ENCODE peak calls at places on chromosome 14, in ten cellular contexts. Q is stimulated activated CD4-positive, alpha-beta T cell treated with anti-CD3 and anti-CD28 coated beads, TNF-alpha, amount 100 ng/mL, for 48 hours; D is Daoy; A is cerebellum; Z is astrocyte of the spinal cord; J is ACHN; Y is left cardiac atrium; X is lung; H is non-pigmented ciliary epithelial cell; G is KG1. K is an unnamed sample.

GRCh38 chr14:54187439-54187838 is 209.4 kb upstream of the CDKN3 start:
- DNase-seq in D (no peak), Q (no peak), A (no peak), G (no peak), H (no peak), J (no peak), X (no peak), Y (no peak), Z (no peak), K (no peak)

GRCh38 chr14:20454359-20454644 is 310 bp downstream of the OSGEP start:
- DNase-seq in Q (peak; percentile 80), Y (no peak), X (no peak), H (no peak), J (peak; percentile 86), Z (no peak), D (no peak), A (no peak), G (peak; percentile 83), K (no peak)

GRCh38 chr14:93214598-93214997 is 7.5 kb downstream of the UBR7 start:
- DNase-seq in J (no peak), A (no peak), Q (no peak), G (no peak), X (no peak), H (no peak), D (no peak), Z (no peak), Y (no peak), K (no peak)

GRCh38 chr14:55749201-55749812 is 169.3 kb downstream of the KTN1 start:
- DNase-seq in D (no peak), H (no peak), X (no peak), J (no peak), G (no peak), Y (no peak), Q (no peak), A (no peak), Z (no peak), K (no peak)

GRCh38 chr14:95915326-95915725 is 38.7 kb downstream of the TUNAR start:
- DNase-seq in H (no peak), D (peak; percentile 30), G (no peak), X (no peak), A (no peak), Z (no peak), J (no peak), Y (no peak), Q (no peak), K (no peak)

GRCh38 chr14:65387628-65388027 is 24.9 kb upstream of the FUT8 start:
- DNase-seq in G (no peak), H (no peak), X (no peak), Z (no peak), J (no peak), A (no peak), D (no peak), Q (no peak), Y (no peak), K (no peak)

GRCh38 chr14:34029921-34030334 is 79.1 kb upstream of the EGLN3 start:
- DNase-seq in H (no peak), G (no peak), X (peak; percentile 33), Y (peak; percentile 31), J (no peak), Z (peak; percentile 13), A (no peak), Q (no peak), D (peak; percentile 28), K (peak; percentile 72)

GRCh38 chr14:60760648-60761364 is 26.2 kb downstream of the MNAT1 start:
- DNase-seq in D (no peak), X (no peak), Z (no peak), G (no peak), Q (no peak), A (no peak), H (no peak), Y (no peak), J (no peak), K (peak; percentile 6)

GRCh38 chr14:25622752-25623151 is 572.8 kb upstream of the STXBP6 start:
- DNase-seq in G (no peak), Y (no peak), Q (no peak), D (no peak), Z (no peak), H (no peak), X (no peak), A (no peak), J (no peak), K (peak; percentile 16)

GRCh38 chr14:36656769-36657408 is 4.8 kb upstream of the PAX9 start:
- DNase-seq in A (no peak), H (no peak), Y (no peak), Z (no peak), J (no peak), Q (no peak), D (peak; percentile 48), G (no peak), X (no peak), K (no peak)

GRCh38 chr14:74558655-74559054 is 53.4 kb downstream of the LTBP2 start:
- DNase-seq in G (no peak), D (no peak), Z (peak; percentile 32), X (no peak), Y (no peak), Q (no peak), J (no peak), H (no peak), A (no peak), K (no peak)

GRCh38 chr14:37088816-37089215 is 83.6 kb downstream of the SLC25A21 start:
- DNase-seq in A (no peak), Q (no peak), D (no peak), G (no peak), Z (no peak), H (no peak), J (no peak), Y (no peak), X (no peak), K (no peak)

GRCh38 chr14:59870277-59871165 is at the start of gene RTN1:
- DNase-seq in H (no peak), Y (peak; percentile 62), A (peak; percentile 81), D (peak; percentile 77), G (no peak), J (peak; percentile 29), X (peak; percentile 61), Q (no peak), Z (peak; percentile 49), K (peak; percentile 81)

GRCh38 chr14:20419404-20419803 is 6.1 kb upstream of the TEP1 start:
- DNase-seq in X (no peak), D (no peak), Q (no peak), J (no peak), G (no peak), Z (no peak), Y (no peak), A (no peak), H (no peak), K (no peak)

GRCh38 chr14:100636559-100636958 is 49.3 kb upstream of the BEGAIN start:
- DNase-seq in G (no peak), Z (no peak), Q (no peak), A (no peak), H (no peak), X (no peak), Y (no peak), J (no peak), D (no peak), K (no peak)

GRCh38 chr14:68683326-68683725 is 109.5 kb downstream of the ZFP36L1 start:
- DNase-seq in Y (no peak), G (no peak), H (no peak), Z (peak; percentile 80), J (peak; percentile 27), D (peak; percentile 67), A (no peak), X (no peak), Q (no peak), K (peak; percentile 72)

GRCh38 chr14:52923902-52924575 is 26.8 kb downstream of the FERMT2 start:
- DNase-seq in X (no peak), D (peak; percentile 25), H (no peak), J (peak; percentile 37), A (no peak), Y (no peak), Q (no peak), Z (no peak), G (no peak), K (no peak)

GRCh38 chr14:65423986-65424385 is 11.5 kb downstream of the FUT8 start:
- DNase-seq in A (no peak), G (no peak), H (no peak), Q (no peak), X (no peak), J (no peak), D (no peak), Y (no peak), Z (no peak), K (no peak)

GRCh38 chr14:60327447-60328331 is 78.7 kb downstream of the PPM1A start:
- DNase-seq in X (no peak), A (no peak), H (no peak), J (peak; percentile 10), G (no peak), D (peak; percentile 32), Q (peak; percentile 23), Z (no peak), Y (peak; percentile 31), K (peak; percentile 44)

GRCh38 chr14:99581371-99581770 is 22.6 kb downstream of the CCDC85C start:
- DNase-seq in J (no peak), Z (no peak), X (no peak), Y (no peak), G (no peak), Q (no peak), D (no peak), A (no peak), H (no peak), K (peak; percentile 61)

K was measured in astrocyte of the hippocampus.